ENCODE peak calls at places on chromosome 22, in four cellular contexts. D, K, E and C are unnamed samples.
A peak's percentile ranks its signal among the peaks of the same experiment; 100 is the strongest.

GRCh38 chr22:23984430-23984829 is 4.5 kb downstream of the GSTT2 start:
- ATAC-seq in D (no peak), K (peak; percentile 63), E (no peak), C (no peak)

GRCh38 chr22:47163876-47164513 is 401.5 kb downstream of the TBC1D22A start:
- ATAC-seq in D (no peak), K (no peak), E (no peak), C (no peak)

GRCh38 chr22:42777126-42777525 is 56.5 kb upstream of the A4GALT start:
- ATAC-seq in D (no peak), K (no peak), E (no peak), C (no peak)

GRCh38 chr22:22380098-22381030 is 128.2 kb downstream of the ZNF280B start:
- ATAC-seq in D (peak; percentile 87), K (no peak), E (peak; percentile 26), C (no peak)

GRCh38 chr22:46845281-46846153 is 83.1 kb downstream of the TBC1D22A start:
- ATAC-seq in D (no peak), K (no peak), E (no peak), C (no peak)

GRCh38 chr22:22929381-22930221 is 42.0 kb downstream of the IGLL5 start:
- ATAC-seq in D (peak; percentile 4), K (no peak), E (no peak), C (no peak)

GRCh38 chr22:48369789-48370507 is 1457.7 kb downstream of the BRD1 start:
- ATAC-seq in D (no peak), K (no peak), E (no peak), C (no peak)

GRCh38 chr22:32354360-32355351 is 3.0 kb upstream of the RFPL3 start:
- ATAC-seq in D (peak; percentile 55), K (peak; percentile 81), E (no peak), C (peak; percentile 70)

GRCh38 chr22:42000466-42000865 is 1.9 kb downstream of the WBP2NL start:
- ATAC-seq in D (no peak), K (no peak), E (no peak), C (no peak)

GRCh38 chr22:30445438-30445936 is 19.9 kb downstream of the MTFP1 start:
- ATAC-seq in D (no peak), K (peak; percentile 35), E (no peak), C (no peak)

GRCh38 chr22:24289138-24289537 is 18.5 kb downstream of the SPECC1L start:
- ATAC-seq in D (no peak), K (peak; percentile 45), E (no peak), C (peak; percentile 84)

GRCh38 chr22:23245045-23245798 is 64.9 kb downstream of the BCR start:
- ATAC-seq in D (no peak), K (peak; percentile 76), E (no peak), C (no peak)

GRCh38 chr22:22919041-22919440 is 31.4 kb downstream of the IGLL5 start:
- ATAC-seq in D (peak; percentile 1), K (no peak), E (no peak), C (no peak)

GRCh38 chr22:19590696-19591095 is 66.5 kb upstream of the CLDN5 start:
- ATAC-seq in D (no peak), K (no peak), E (no peak), C (no peak)

GRCh38 chr22:20319041-20319744 is 667 bp downstream of the DGCR6L start:
- ATAC-seq in D (peak; percentile 42), K (peak; percentile 30), E (peak; percentile 11), C (no peak)

GRCh38 chr22:48414662-48415061 is 1413.0 kb downstream of the BRD1 start:
- ATAC-seq in D (no peak), K (no peak), E (no peak), C (no peak)

GRCh38 chr22:26068571-26068970 is 100.7 kb upstream of the SEZ6L start:
- ATAC-seq in D (no peak), K (peak; percentile 50), E (no peak), C (no peak)

GRCh38 chr22:37774728-37775127 is 33.0 kb upstream of the GCAT start:
- ATAC-seq in D (no peak), K (no peak), E (no peak), C (no peak)
- TF ChIP-seq CTCF in D (no peak), K (no peak), E (no peak), C (no peak)

DNA sequence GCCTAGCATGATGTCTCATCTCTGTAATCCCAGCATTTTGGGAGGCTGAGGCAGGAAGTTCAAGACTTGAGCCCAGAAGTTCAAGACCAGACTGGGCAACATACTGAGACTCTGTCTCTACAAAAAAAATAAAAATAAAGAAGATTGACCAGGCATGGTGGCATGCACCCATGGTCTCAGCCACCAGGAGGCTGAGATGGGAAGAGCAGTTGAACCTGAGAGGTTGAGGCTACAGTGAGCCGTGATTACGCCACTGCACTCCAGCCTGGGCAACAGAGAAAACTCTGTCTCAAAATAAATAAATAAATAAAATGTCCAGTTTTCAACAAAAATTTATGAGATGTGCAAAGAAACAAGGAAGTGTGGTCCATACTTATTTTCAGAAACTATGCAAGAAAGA is 28.3 kb downstream of the EFCAB6 start:
- ATAC-seq in D (no peak), K (no peak), E (no peak), C (no peak)
- H3K4me3 ChIP-seq in D (no peak overlapping the region), K (no peak overlapping the region), E (no peak overlapping the region), C (no peak overlapping the region)

GRCh38 chr22:38700789-38701628 is at the start of gene JOSD1:
- ATAC-seq in D (peak; percentile 43), K (peak; percentile 7), E (peak; percentile 79), C (peak; percentile 70)
- TF ChIP-seq CTCF in D (no peak), K (no peak), E (no peak), C (peak; percentile 40)

GRCh38 chr22:28883657-28883916 is 215 bp downstream of the ZNRF3 start:
- ATAC-seq in D (no peak), K (no peak), E (no peak), C (peak; percentile 63)

GRCh38 chr22:28883917-28884753 is 763 bp downstream of the ZNRF3 start:
- ATAC-seq in D (peak; percentile 5), K (peak; percentile 42), E (peak; percentile 64), C (peak; percentile 55)

GRCh38 chr22:28884754-28885375 is 1.5 kb downstream of the ZNRF3 start:
- ATAC-seq in D (peak; percentile 5), K (peak; percentile 44), E (no peak), C (no peak)

GRCh38 chr22:28887725-28888459 is 4.5 kb downstream of the ZNRF3 start:
- ATAC-seq in D (no peak), K (no peak), E (no peak), C (no peak)

GRCh38 chr22:28885939-28886338 is 2.6 kb downstream of the ZNRF3 start:
- ATAC-seq in D (no peak), K (no peak), E (no peak), C (no peak)
- H3K4me3 ChIP-seq in D (no peak overlapping the region), K (no peak overlapping the region), E (no peak overlapping the region), C (no peak overlapping the region)

GRCh38 chr22:37824674-37825641 is 1.8 kb downstream of the GALR3 start:
- ATAC-seq in D (no peak), K (no peak), E (no peak), C (no peak)
- TF ChIP-seq CTCF in D (no peak), K (no peak), E (no peak), C (no peak)